ENCODE peak calls at places on chromosomes 7 and 10, in six cellular contexts. W, Z, B, S, P and E are unnamed samples. For H3K4me1 and H3K27me3, the result is how much of the 10 kb centered on the place peaks cover.

GRCh38 chr7:24227068-24227467 is 56.9 kb upstream of the NPY start:
- DNase-seq in P (no peak), S (no peak), Z (no peak), W (no peak), B (no peak), E (no peak)

GRCh38 chr10:126907423-126907970 is 2.3 kb downstream of the DOCK1 start:
- DNase-seq in Z (peak), B (no peak), W (no peak), P (no peak), S (no peak), E (no peak)

GRCh38 chr10:43076311-43076875 is 476 bp upstream of the RET start:
- DNase-seq in Z (no peak), W (no peak), S (no peak), P (no peak), B (peak), E (no peak)

GRCh38 chr7:54664235-54665228 is 94.5 kb downstream of the SEC61G start:
- DNase-seq in S (peak), P (no peak), B (peak), W (peak), Z (no peak), E (peak)

GRCh38 chr10:80453715-80454525 is at the start of gene TSPAN14:
- DNase-seq in W (peak), P (peak), S (peak), Z (peak), B (peak), E (peak)

GRCh38 chr7:133020501-133020900 is 61.4 kb downstream of the CHCHD3 start:
- DNase-seq in Z (no peak), P (no peak), S (no peak), B (no peak), W (no peak), E (no peak)

GRCh38 chr10:3451516-3452185 is 279.1 kb upstream of the PITRM1 start:
- DNase-seq in W (no peak), Z (no peak), P (no peak), S (no peak), B (no peak), E (no peak)

GRCh38 chr7:77239471-77239870 is 39.9 kb upstream of the FGL2 start:
- DNase-seq in W (no peak), B (no peak), S (no peak), Z (no peak), P (peak), E (no peak)

GRCh38 chr10:58189269-58189668 is 78.4 kb downstream of the IPMK start:
- DNase-seq in Z (no peak), B (peak), P (no peak), W (no peak), S (no peak), E (peak)

GRCh38 chr7:76394962-76395361 is 14.5 kb downstream of the SSC4D start:
- DNase-seq in P (no peak), B (no peak), S (no peak), Z (no peak), W (no peak), E (no peak)

GRCh38 chr10:34206602-34207268 is 608.4 kb downstream of the PARD3 start:
- DNase-seq in W (no peak), P (no peak), B (no peak), Z (no peak), S (no peak), E (no peak)

GRCh38 chr7:2196381-2197378 is 36.1 kb downstream of the MAD1L1 start:
- DNase-seq in B (no peak), W (peak), S (no peak), Z (no peak), P (no peak), E (peak)

GRCh38 chr10:114876169-114876568 is 54.6 kb downstream of the FHIP2A start:
- DNase-seq in P (no peak), Z (peak), S (no peak), B (no peak), W (no peak), E (no peak)

GRCh38 chr7:22372863-22373262 is 15.9 kb upstream of the RAPGEF5 start:
- DNase-seq in Z (no peak), P (no peak), S (no peak), B (peak), W (no peak), E (no peak)

GRCh38 chr10:32318476-32318896 is 28.5 kb downstream of the EPC1 start:
- DNase-seq in P (no peak), W (no peak), B (no peak), S (no peak), Z (no peak), E (no peak)

GRCh38 chr10:34766811-34767516 is 48.1 kb downstream of the PARD3 start:
- DNase-seq in Z (no peak), S (no peak), W (no peak), B (no peak), P (no peak), E (no peak)

GRCh38 chr10:111316607-111317006 is 239.8 kb downstream of the ADRA2A start:
- DNase-seq in B (no peak), Z (no peak), P (no peak), W (no peak), S (peak), E (no peak)

GRCh38 chr7:120947980-120948379 is 2.6 kb upstream of the ING3 start:
- DNase-seq in S (no peak), P (no peak), B (no peak), Z (no peak), W (no peak), E (no peak)

GRCh38 chr10:35563266-35563891 is 41.8 kb upstream of the GJD4 start:
- DNase-seq in W (peak), B (peak), P (peak), Z (no peak), S (peak), E (peak)

GRCh38 chr7:47807756-47808155 is 140.5 kb downstream of the PKD1L1 start:
- DNase-seq in B (no peak), S (no peak), P (no peak), Z (no peak), W (no peak), E (no peak)

GRCh38 chr10:15313844-15314243 is 57.2 kb downstream of the FAM171A1 start:
- DNase-seq in P (no peak), W (peak), Z (no peak), S (no peak), B (peak), E (peak)

GRCh38 chr10:299512-299911 is 164.3 kb downstream of the ZMYND11 start:
- DNase-seq in W (no peak), P (no peak), Z (no peak), B (no peak), S (no peak), E (no peak)

GRCh38 chr10:29811751-29812427 is 177.1 kb upstream of the SVIL start:
- DNase-seq in B (peak), W (peak), P (no peak), S (no peak), Z (peak), E (peak)

GRCh38 chr10:129888784-129889616 is 75.1 kb downstream of the EBF3 start:
- DNase-seq in S (peak), W (peak), Z (no peak), P (no peak), B (peak), E (peak)

GRCh38 chr10:71713135-71714040 is 6.2 kb downstream of the C10orf105 start:
- DNase-seq in Z (peak), S (no peak), W (peak), B (peak), P (peak), E (peak)

GRCh38 chr7:106462365-106462859 is 177.6 kb upstream of the NAMPT start:
- DNase-seq in S (no peak), Z (no peak), W (no peak), P (no peak), B (no peak), E (no peak)

GRCh38 chr10:27741173-27742091 is 4.2 kb downstream of the MKX start:
- DNase-seq in B (no peak), Z (peak), W (no peak), P (no peak), S (no peak), E (peak)

GRCh38 chr7:25895792-25896171 is 256.2 kb upstream of the NFE2L3 start:
- DNase-seq in B (no peak), P (peak), W (no peak), S (no peak), Z (no peak), E (no peak)
- H3K4me3 ChIP-seq in B (no peak), P (peak), W (peak), S (no peak), Z (no peak), E (peak)

GRCh38 chr7:98456851-98457250 is 56.0 kb upstream of the BAIAP2L1 start:
- DNase-seq in W (no peak), S (no peak), Z (no peak), B (no peak), P (no peak), E (no peak)
- H3K4me1 ChIP-seq in W (under half), S (under half), Z (under half), B (under half), P (under half), E (under half)

GRCh38 chr10:4851176-4851575 is 25.2 kb downstream of the AKR1E2 start:
- DNase-seq in S (no peak), Z (no peak), W (no peak), P (peak), B (no peak), E (no peak)

GRCh38 chr10:4849555-4850242 is 23.7 kb downstream of the AKR1E2 start:
- DNase-seq in Z (peak), W (peak), P (peak), S (peak), B (peak), E (peak)

GRCh38 chr10:4849042-4849402 is 23.0 kb downstream of the AKR1E2 start:
- DNase-seq in W (no peak), Z (no peak), S (no peak), B (no peak), P (no peak), E (no peak)

GRCh38 chr10:4850400-4850799 is 24.4 kb downstream of the AKR1E2 start:
- DNase-seq in S (no peak), B (no peak), Z (peak), W (no peak), P (peak), E (no peak)

GRCh38 chr10:4851846-4852245 is 25.8 kb downstream of the AKR1E2 start:
- DNase-seq in S (no peak), B (no peak), Z (peak), W (no peak), P (peak), E (peak)
- H3K27me3 ChIP-seq in S (under half), B (under half), Z (under half), W (under half), P (under half), E (under half)

GRCh38 chr10:60490013-60490412 is 100.3 kb upstream of the ANK3 start:
- DNase-seq in P (no peak), W (no peak), S (no peak), Z (no peak), B (no peak), E (no peak)
- H3K4me3 ChIP-seq in P (no peak), W (no peak), S (no peak), Z (no peak), B (no peak), E (no peak)

GRCh38 chr7:100208911-100209408 is 10.8 kb upstream of the PVRIG start:
- DNase-seq in Z (no peak), S (no peak), B (no peak), P (no peak), W (no peak), E (no peak)
- H3K4me1 ChIP-seq in Z (under half), S (under half), B (under half), P (under half), W (under half), E (under half)